ENCODE peak calls at places on chromosome 10, in five cellular contexts. G is fibroblast of lung, A is heart left ventricle, J is cardiac muscle cell, U is GM06990. P is an unnamed sample.

GRCh38 chr10:114822771-114823463 is 1.3 kb downstream of the FHIP2A start:
- DNase-seq in G (peak), A (no peak), J (no peak), U (no peak), P (peak)

GRCh38 chr10:11448190-11448544 is 163.3 kb downstream of the USP6NL start:
- DNase-seq in U (no peak), G (no peak), J (no peak), A (no peak), P (no peak)

GRCh38 chr10:4527281-4527960 is 298.6 kb upstream of the AKR1E2 start:
- DNase-seq in G (peak), U (no peak), J (no peak), A (no peak), P (peak)

GRCh38 chr10:124458874-124459273 is 2.7 kb upstream of the LHPP start:
- DNase-seq in U (no peak), G (no peak), A (no peak), J (no peak), P (no peak)

GRCh38 chr10:120328647-120329046 is 128.4 kb upstream of the PLPP4 start:
- DNase-seq in J (no peak), G (no peak), A (no peak), U (no peak), P (peak)

GRCh38 chr10:121296378-121296777 is 301.9 kb downstream of the FGFR2 start:
- DNase-seq in U (no peak), J (no peak), A (no peak), G (no peak), P (no peak)

GRCh38 chr10:74901240-74901827 is 74.9 kb downstream of the KAT6B start:
- DNase-seq in J (no peak), A (no peak), U (no peak), G (peak), P (no peak)

GRCh38 chr10:14571866-14572507 is 202.7 kb downstream of the FAM107B start:
- DNase-seq in J (no peak), U (no peak), G (peak), A (no peak), P (peak)

GRCh38 chr10:31171402-31172120 is 139.9 kb upstream of the ZNF438 start:
- DNase-seq in U (no peak), A (no peak), G (peak), J (no peak), P (peak)

GRCh38 chr10:108358912-108359311 is 1194.4 kb upstream of the SORCS1 start:
- DNase-seq in G (peak), J (no peak), A (no peak), U (no peak), P (peak)

GRCh38 chr10:82969405-82969804 is 1094.4 kb downstream of the NRG3 start:
- DNase-seq in J (peak), U (no peak), G (peak), A (no peak), P (peak)

DNA sequence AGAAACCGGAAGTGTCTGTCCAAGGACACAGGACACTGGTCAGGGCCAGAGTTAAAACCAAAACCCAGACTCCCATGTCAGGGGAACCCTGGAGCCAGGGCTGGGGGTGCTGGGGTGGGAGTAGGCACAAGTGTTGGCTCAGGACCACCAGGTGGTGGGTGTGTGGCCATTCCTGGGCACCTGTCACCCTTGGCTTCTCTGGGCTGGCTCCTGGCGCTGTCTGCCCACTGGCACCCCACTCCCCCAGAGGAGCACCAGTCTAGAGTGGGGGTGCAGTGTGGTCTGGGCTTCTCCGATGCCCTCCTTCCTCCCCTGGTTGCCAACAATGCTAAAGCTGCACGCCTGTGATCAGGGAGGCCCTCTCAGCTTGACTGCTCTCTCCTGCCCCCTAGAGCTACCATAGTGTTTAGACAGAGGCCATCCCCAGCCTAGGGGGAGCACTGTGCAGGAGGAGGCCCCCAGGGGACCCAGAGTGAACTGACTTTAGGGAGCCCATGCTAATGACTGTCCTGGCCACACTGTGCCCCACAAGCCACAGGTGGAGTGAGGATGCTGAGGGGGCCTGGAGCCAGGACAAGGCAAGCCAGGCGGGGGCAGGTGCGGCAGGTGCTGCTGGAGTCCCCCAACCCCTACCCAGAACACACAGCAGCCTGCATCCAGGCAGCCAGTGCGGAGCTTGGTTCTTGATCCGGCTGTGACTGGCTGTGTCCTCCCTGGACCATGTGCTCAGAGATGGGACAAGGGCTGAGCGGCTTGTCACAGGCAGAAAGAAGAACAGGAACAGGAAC is 11.0 kb downstream of the RASGEF1A start:
- DNase-seq in J (peak), U (no peak), A (no peak), G (peak), P (no peak)
- TF ChIP-seq CTCF in J (peak), U (peak), A (no peak), G (peak), P (peak)

GRCh38 chr10:23343591-23344225 is 889 bp downstream of the C10orf67 start:
- DNase-seq in G (peak), J (peak), U (no peak), A (peak), P (peak)
- H3K4me3 ChIP-seq in G (peak), J (peak), U (peak), A (peak), P (peak)

GRCh38 chr10:28097633-28098032 is 98.8 kb upstream of the ODAD2 start:
- DNase-seq in U (no peak), G (no peak), J (no peak), A (no peak), P (no peak)
- TF ChIP-seq CTCF in U (no peak), G (no peak), J (no peak), A (no peak), P (no peak)

DNA sequence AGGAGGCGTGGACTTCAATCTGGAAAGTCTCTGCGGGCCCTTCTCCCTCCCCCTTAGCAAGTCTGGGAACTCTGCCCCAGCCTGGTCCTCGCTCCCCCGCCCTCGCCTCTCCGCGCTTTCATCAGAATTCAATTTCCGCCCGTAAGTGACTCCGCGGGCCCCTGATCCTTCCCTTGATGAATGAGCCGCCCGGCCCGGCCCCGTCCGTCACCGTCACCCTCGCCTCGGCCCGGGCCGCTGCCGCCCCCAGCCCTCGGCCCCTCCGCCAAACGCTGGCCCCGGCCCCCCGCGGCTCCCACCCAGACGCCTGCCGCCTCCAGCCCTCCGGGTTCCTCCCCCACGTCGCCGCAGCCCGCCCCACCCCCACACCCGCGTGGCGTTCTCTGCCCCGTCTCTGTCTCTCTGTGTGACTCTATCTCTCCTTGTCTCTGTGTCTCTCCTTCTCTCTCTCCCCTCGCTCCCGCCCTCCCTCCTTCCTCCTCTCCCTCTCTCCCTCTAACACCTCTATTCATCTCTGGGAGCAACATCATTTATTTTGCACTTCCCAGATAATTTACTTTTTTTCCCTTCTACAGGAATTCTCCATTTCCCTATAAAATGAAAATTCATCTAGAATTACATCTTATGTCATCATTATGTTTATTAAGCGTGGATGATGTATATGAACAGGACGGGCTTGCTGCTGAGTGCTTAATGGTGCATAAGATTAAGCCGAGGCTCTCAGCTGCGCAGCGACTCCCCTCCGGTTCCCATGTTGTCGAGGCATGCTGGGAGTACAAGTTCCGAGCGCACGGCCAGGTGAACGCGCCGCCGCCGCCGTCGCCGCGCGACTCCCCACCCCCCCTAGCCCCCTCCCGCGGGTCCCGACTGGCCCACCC is 91.2 kb upstream of the PAX2 start:
- DNase-seq in A (no peak), J (peak), G (peak), U (no peak), P (peak)
- H3K4me3 ChIP-seq in A (no peak), J (peak), G (no peak), U (no peak), P (no peak)

GRCh38 chr10:68302503-68302823 is 29.4 kb upstream of the HNRNPH3 start:
- DNase-seq in G (no peak), A (no peak), J (no peak), U (no peak), P (no peak)

GRCh38 chr10:68303849-68304412 is 27.9 kb upstream of the HNRNPH3 start:
- DNase-seq in U (no peak), A (no peak), G (no peak), J (no peak), P (no peak)

GRCh38 chr10:68301301-68301700 is 30.6 kb upstream of the HNRNPH3 start:
- DNase-seq in A (no peak), G (no peak), J (no peak), U (no peak), P (no peak)

GRCh38 chr10:68302871-68303270 is 29.0 kb upstream of the HNRNPH3 start:
- DNase-seq in U (no peak), A (no peak), J (no peak), G (no peak), P (no peak)

DNA sequence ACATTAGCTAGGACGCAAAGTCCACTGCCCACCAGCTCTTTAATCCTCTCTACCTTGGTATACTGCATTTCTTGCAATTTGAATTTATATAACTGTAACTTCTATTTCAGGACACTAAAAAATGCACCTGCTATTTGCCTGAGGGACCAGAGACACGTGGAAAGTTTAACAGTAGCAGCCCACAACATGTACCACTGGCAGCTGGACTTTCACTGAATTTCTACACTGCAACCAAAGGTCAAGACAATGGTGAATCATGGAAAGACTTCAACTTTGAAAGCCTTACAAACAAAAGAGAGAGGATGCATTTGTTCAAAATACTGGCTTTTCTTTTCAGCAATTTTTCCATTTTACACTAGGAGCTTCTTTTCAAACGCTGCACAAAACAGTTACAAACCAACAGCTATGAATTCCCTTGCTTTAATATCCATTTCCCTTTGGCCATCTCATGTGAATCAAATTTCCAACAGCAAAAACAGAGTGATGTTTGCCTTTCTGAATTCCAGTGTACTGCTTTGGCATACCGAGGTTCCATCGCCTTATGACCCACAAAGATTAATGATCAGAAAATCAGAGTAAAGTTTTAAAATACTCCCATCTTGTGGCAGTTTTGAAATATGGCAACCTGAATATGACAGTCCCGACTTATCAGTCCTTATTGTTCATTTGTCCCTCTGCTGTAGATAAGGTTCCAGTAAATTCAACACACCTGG is 29.9 kb upstream of the HNRNPH3 start:
- DNase-seq in A (no peak), J (peak), G (peak), U (peak), P (peak)
- TF ChIP-seq CTCF in A (peak), J (peak), G (peak), U (peak), P (peak)

GRCh38 chr10:12960431-12960898 is 41.0 kb downstream of the CCDC3 start:
- DNase-seq in J (no peak), U (no peak), G (no peak), A (no peak), P (no peak)

GRCh38 chr10:12957081-12957480 is 44.4 kb downstream of the CCDC3 start:
- DNase-seq in G (no peak), J (no peak), A (no peak), U (no peak), P (no peak)

GRCh38 chr10:12960939-12961338 is 40.6 kb downstream of the CCDC3 start:
- DNase-seq in U (no peak), G (no peak), A (no peak), J (no peak), P (no peak)

GRCh38 chr10:12961416-12961815 is 40.1 kb downstream of the CCDC3 start:
- DNase-seq in J (no peak), U (no peak), G (no peak), A (no peak), P (no peak)

DNA sequence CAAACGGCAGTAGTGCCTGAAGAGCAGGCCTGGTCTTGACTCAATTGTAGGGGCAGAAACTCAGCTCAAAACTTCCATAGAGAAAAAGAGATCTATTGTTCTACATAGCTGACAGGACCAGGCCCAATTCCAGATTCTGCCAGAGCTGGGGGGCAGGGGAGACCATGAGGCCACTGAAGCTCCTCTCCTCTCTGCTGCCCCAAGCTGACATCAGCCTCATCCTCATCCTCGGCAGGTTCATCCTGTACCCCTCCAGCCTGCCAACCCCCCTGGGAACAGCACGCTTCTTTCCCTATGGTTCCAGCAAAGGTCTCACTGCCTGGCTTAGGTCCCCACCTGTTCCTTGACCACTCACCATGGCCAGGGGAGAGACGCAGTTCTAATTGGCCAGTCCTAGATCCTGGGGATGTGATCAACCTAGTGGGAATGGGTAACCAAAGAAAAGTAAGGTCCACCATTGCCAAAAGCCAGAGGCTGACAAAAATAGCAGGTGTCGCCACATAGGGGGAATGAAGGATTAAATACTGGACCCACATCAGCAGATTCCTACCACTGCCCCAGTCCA is 42.9 kb downstream of the CCDC3 start:
- DNase-seq in J (no peak), G (no peak), U (no peak), A (no peak), P (no peak)
- H3K4me3 ChIP-seq in J (no peak), G (no peak), U (no peak), A (no peak), P (no peak)

GRCh38 chr10:129350690-129351089 is 116.4 kb upstream of the MGMT start:
- DNase-seq in U (no peak), J (no peak), A (no peak), G (no peak), P (no peak)
- TF ChIP-seq CTCF in U (no peak), J (no peak), A (no peak), G (no peak), P (no peak)

GRCh38 chr10:64430690-64431323 is 909.6 kb downstream of the REEP3 start:
- DNase-seq in G (no peak), J (peak), A (no peak), U (no peak), P (peak)

DNA sequence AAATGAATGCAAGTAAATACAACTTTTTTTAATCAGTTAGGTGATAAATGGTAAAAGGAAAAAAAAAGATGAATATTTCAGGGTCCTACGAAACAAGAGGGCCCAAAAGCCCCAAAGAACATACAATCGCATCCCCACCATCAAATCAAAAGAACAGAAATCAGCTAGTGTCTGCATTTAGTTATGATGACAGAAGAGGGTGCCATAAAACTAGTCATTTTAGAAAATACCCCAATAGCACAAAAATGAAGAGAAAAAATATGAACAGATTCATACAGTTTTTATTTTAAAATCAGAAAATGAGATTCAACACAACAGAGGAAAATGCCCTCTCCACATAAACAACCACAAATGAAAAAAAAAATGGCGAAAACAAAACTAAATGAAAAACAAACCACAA is 905.5 kb downstream of the REEP3 start:
- DNase-seq in G (no peak), J (no peak), U (no peak), A (no peak), P (no peak)
- H3K4me3 ChIP-seq in G (no peak), J (no peak), U (no peak), A (no peak), P (no peak)

GRCh38 chr10:68897336-68897741 is 3.8 kb upstream of the DDX50 start:
- DNase-seq in J (peak), A (peak), G (peak), U (no peak), P (peak)
- TF ChIP-seq CTCF in J (peak), A (peak), G (peak), U (peak), P (peak)

P was measured in AG10803.